ENCODE peak calls at places on chromosomes 4 and X, in six cellular contexts. One of them, this sample, is unnamed.

GRCh38 chrX:116198235-116198634 is 27.7 kb downstream of the AGTR2 start:
- DNase-seq in uterus: no peak
- DNase-seq in HCT116: no peak
- DNase-seq in H1: no peak
- DNase-seq in BJ: no peak
- DNase-seq in IMR-90: no peak
- DNase-seq in this sample: no peak

GRCh38 chr4:54274264-54274663 is 45.2 kb downstream of the PDGFRA start:
- DNase-seq in HCT116: no peak
- DNase-seq in uterus: no peak
- DNase-seq in IMR-90: no peak
- DNase-seq in BJ: no peak
- DNase-seq in H1: no peak
- DNase-seq in this sample: no peak

GRCh38 chr4:1116837-1117236 is 3.5 kb upstream of the RNF212 start:
- DNase-seq in H1: no peak
- DNase-seq in HCT116: no peak
- DNase-seq in uterus: no peak
- DNase-seq in IMR-90: no peak
- DNase-seq in BJ: no peak
- DNase-seq in this sample: no peak

GRCh38 chr4:125719987-125720386 is 405.2 kb downstream of the FAT4 start:
- DNase-seq in uterus: no peak
- DNase-seq in H1: no peak
- DNase-seq in IMR-90: peak; percentile 41
- DNase-seq in HCT116: peak; percentile 53
- DNase-seq in BJ: no peak
- DNase-seq in this sample: no peak

GRCh38 chrX:9189286-9189685 is 155.4 kb upstream of the FAM9B start:
- DNase-seq in HCT116: no peak
- DNase-seq in BJ: no peak
- DNase-seq in IMR-90: no peak
- DNase-seq in uterus: no peak
- DNase-seq in H1: no peak
- DNase-seq in this sample: no peak

GRCh38 chr4:153497091-153497531 is 31.0 kb downstream of the TMEM131L start:
- DNase-seq in IMR-90: peak; percentile 70
- DNase-seq in HCT116: no peak
- DNase-seq in BJ: no peak
- DNase-seq in uterus: no peak
- DNase-seq in H1: peak; percentile 41
- DNase-seq in this sample: peak; percentile 84

GRCh38 chrX:68686684-68687045 is 39.2 kb downstream of the STARD8 start:
- DNase-seq in uterus: peak; percentile 48
- DNase-seq in BJ: no peak
- DNase-seq in HCT116: no peak
- DNase-seq in IMR-90: no peak
- DNase-seq in H1: no peak
- DNase-seq in this sample: no peak

GRCh38 chr4:172169871-172170270 is 356.7 kb downstream of the GALNTL6 start:
- DNase-seq in HCT116: no peak
- DNase-seq in H1: no peak
- DNase-seq in IMR-90: peak; percentile 11
- DNase-seq in uterus: no peak
- DNase-seq in BJ: no peak
- DNase-seq in this sample: no peak

GRCh38 chr4:53935780-53936179 is 128.6 kb downstream of the CHIC2 start:
- DNase-seq in HCT116: no peak
- DNase-seq in H1: no peak
- DNase-seq in IMR-90: peak; percentile 84
- DNase-seq in BJ: peak; percentile 46
- DNase-seq in uterus: no peak
- DNase-seq in this sample: peak; percentile 69

GRCh38 chr4:22850630-22851029 is 157.9 kb downstream of the GBA3 start:
- DNase-seq in uterus: no peak
- DNase-seq in IMR-90: no peak
- DNase-seq in HCT116: no peak
- DNase-seq in BJ: no peak
- DNase-seq in H1: no peak
- DNase-seq in this sample: no peak

GRCh38 chr4:178812866-178813265 is 1370.6 kb upstream of the AGA start:
- DNase-seq in HCT116: no peak
- DNase-seq in uterus: no peak
- DNase-seq in IMR-90: no peak
- DNase-seq in BJ: no peak
- DNase-seq in H1: no peak
- DNase-seq in this sample: no peak

GRCh38 chr4:8555716-8556115 is 24.5 kb upstream of the GPR78 start:
- DNase-seq in IMR-90: no peak
- DNase-seq in H1: no peak
- DNase-seq in uterus: no peak
- DNase-seq in BJ: no peak
- DNase-seq in HCT116: no peak
- DNase-seq in this sample: no peak

GRCh38 chrX:31333181-31333831 is 261.5 kb upstream of the FTHL17 start:
- DNase-seq in HCT116: no peak
- DNase-seq in uterus: no peak
- DNase-seq in BJ: no peak
- DNase-seq in IMR-90: peak; percentile 84
- DNase-seq in H1: no peak
- DNase-seq in this sample: peak; percentile 66

GRCh38 chrX:103275947-103276567 is 493 bp downstream of the TCEAL5 start:
- DNase-seq in BJ: no peak
- DNase-seq in H1: no peak
- DNase-seq in HCT116: no peak
- DNase-seq in IMR-90: no peak
- DNase-seq in uterus: no peak
- DNase-seq in this sample: no peak

GRCh38 chrX:70352473-70352872 is 62.6 kb downstream of the KIF4A start:
- DNase-seq in H1: no peak
- DNase-seq in uterus: no peak
- DNase-seq in HCT116: no peak
- DNase-seq in IMR-90: no peak
- DNase-seq in BJ: no peak
- DNase-seq in this sample: no peak

GRCh38 chrX:118847676-118848075 is 24.1 kb downstream of the ZCCHC12 start:
- DNase-seq in BJ: no peak
- DNase-seq in H1: no peak
- DNase-seq in uterus: no peak
- DNase-seq in HCT116: peak; percentile 38
- DNase-seq in IMR-90: peak; percentile 42
- DNase-seq in this sample: peak; percentile 42

GRCh38 chr4:162683659-162684370 is 482.9 kb downstream of the NAF1 start:
- DNase-seq in uterus: no peak
- DNase-seq in HCT116: no peak
- DNase-seq in BJ: no peak
- DNase-seq in H1: no peak
- DNase-seq in IMR-90: no peak
- DNase-seq in this sample: peak; percentile 52

DNA sequence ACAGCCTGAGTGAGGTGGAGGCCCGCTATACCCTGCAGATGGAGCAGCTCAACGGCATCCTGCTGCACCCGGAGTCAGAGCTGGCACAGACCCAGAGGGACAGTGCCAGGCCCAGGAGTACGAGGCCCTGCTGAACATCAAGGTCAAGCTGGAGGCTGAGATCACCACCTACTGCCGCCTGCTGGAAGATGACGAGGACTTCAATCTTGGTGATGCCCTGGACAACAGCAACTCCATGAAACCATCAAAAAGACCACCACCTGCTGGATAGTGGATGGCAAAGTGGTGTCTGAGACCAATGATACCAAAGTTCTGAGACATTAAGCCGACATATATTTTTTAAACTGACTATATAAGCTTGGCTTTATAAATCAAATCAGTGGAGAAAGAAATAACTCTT is 73.3 kb upstream of the HHIP start:
- DNase-seq in H1: no peak
- DNase-seq in uterus: no peak
- DNase-seq in HCT116: no peak
- DNase-seq in IMR-90: no peak
- DNase-seq in BJ: no peak
- DNase-seq in this sample: no peak
- TF ChIP-seq CTCF in H1: peak; percentile 8
- TF ChIP-seq CTCF in uterus: no peak
- TF ChIP-seq CTCF in HCT116: peak; percentile 27
- TF ChIP-seq CTCF in IMR-90: no peak
- TF ChIP-seq CTCF in BJ: no peak
- TF ChIP-seq CTCF in this sample: no peak

GRCh38 chr4:109701566-109702399 is 1.5 kb downstream of the CASP6 start:
- DNase-seq in HCT116: no peak
- DNase-seq in BJ: no peak
- DNase-seq in IMR-90: no peak
- DNase-seq in uterus: no peak
- DNase-seq in H1: peak; percentile 52
- DNase-seq in this sample: peak; percentile 9

GRCh38 chr4:109708435-109708834 is 5.2 kb upstream of the CASP6 start:
- DNase-seq in HCT116: no peak
- DNase-seq in uterus: no peak
- DNase-seq in IMR-90: no peak
- DNase-seq in BJ: no peak
- DNase-seq in H1: no peak
- DNase-seq in this sample: no peak

GRCh38 chr4:109699553-109700225 is 3.6 kb downstream of the CASP6 start:
- DNase-seq in HCT116: no peak
- DNase-seq in BJ: no peak
- DNase-seq in H1: no peak
- DNase-seq in IMR-90: no peak
- DNase-seq in uterus: no peak
- DNase-seq in this sample: no peak

GRCh38 chr4:109703664-109704351 is 563 bp upstream of the CASP6 start:
- DNase-seq in uterus: no peak
- DNase-seq in BJ: no peak
- DNase-seq in H1: no peak
- DNase-seq in IMR-90: no peak
- DNase-seq in HCT116: no peak
- DNase-seq in this sample: no peak

DNA sequence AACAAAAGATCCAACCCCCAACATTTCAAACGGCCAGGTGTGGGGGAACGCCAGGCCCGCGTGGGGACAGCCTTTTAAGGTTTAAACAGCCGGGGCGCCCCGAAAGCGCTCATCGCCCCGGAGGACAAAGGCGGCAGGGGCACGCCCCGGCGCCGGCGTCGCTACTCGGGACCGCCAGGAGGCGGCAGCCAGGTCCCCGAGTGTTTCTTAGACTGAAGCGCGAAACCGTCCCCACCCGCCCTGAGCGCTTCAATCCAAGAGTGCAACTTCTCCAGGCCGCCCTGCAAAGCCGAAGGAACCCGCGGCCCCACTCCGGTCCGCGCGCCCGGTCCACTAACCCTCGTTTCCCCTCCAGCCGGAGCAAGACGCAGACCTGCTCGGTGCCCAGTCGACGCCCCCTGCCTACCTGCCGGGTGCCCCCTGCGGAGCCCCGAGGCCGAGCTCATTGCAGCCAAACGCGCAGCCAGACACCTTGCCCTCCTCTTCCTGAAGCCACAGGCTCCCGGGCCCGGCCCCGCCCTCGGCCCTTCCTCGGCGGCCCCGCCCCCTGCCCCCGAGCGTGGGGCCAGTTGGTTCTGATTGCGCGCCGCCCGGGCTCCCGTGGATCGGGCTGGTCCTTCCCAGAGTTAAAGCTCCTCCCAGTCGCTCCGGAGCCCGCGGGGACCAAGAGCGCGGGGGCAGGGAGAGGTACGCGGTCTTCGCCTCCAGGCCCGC is at the start of gene CASP6:
- DNase-seq in BJ: no peak
- DNase-seq in uterus: peak; percentile 85
- DNase-seq in IMR-90: peak; percentile 66
- DNase-seq in HCT116: peak; percentile 51
- DNase-seq in H1: peak; percentile 90
- DNase-seq in this sample: peak; percentile 71
- TF ChIP-seq CTCF in BJ: peak; percentile 75
- TF ChIP-seq CTCF in uterus: peak; percentile 37
- TF ChIP-seq CTCF in IMR-90: peak; percentile 61
- TF ChIP-seq CTCF in HCT116: peak; percentile 54
- TF ChIP-seq CTCF in H1: peak; percentile 72
- TF ChIP-seq CTCF in this sample: peak; percentile 20

GRCh38 chr4:76800902-76801301 is 97.0 kb downstream of the SOWAHB start:
- DNase-seq in HCT116: no peak
- DNase-seq in H1: no peak
- DNase-seq in BJ: no peak
- DNase-seq in uterus: no peak
- DNase-seq in IMR-90: no peak
- DNase-seq in this sample: no peak

GRCh38 chr4:76801621-76802545 is 96.1 kb downstream of the SOWAHB start:
- DNase-seq in IMR-90: no peak
- DNase-seq in uterus: peak; percentile 63
- DNase-seq in H1: peak; percentile 70
- DNase-seq in HCT116: no peak
- DNase-seq in BJ: no peak
- DNase-seq in this sample: no peak

GRCh38 chr4:76799139-76799538 is 98.8 kb downstream of the SOWAHB start:
- DNase-seq in H1: no peak
- DNase-seq in IMR-90: no peak
- DNase-seq in BJ: no peak
- DNase-seq in uterus: no peak
- DNase-seq in HCT116: no peak
- DNase-seq in this sample: no peak

GRCh38 chr4:76802546-76803021 is 95.4 kb downstream of the SOWAHB start:
- DNase-seq in BJ: no peak
- DNase-seq in IMR-90: peak; percentile 26
- DNase-seq in uterus: no peak
- DNase-seq in HCT116: no peak
- DNase-seq in H1: no peak
- DNase-seq in this sample: no peak

GRCh38 chr4:76799718-76800117 is 98.2 kb downstream of the SOWAHB start:
- DNase-seq in HCT116: no peak
- DNase-seq in uterus: no peak
- DNase-seq in BJ: no peak
- DNase-seq in H1: no peak
- DNase-seq in IMR-90: no peak
- DNase-seq in this sample: no peak
- TF ChIP-seq CTCF in HCT116: no peak
- TF ChIP-seq CTCF in uterus: no peak
- TF ChIP-seq CTCF in BJ: no peak
- TF ChIP-seq CTCF in H1: no peak
- TF ChIP-seq CTCF in IMR-90: no peak
- TF ChIP-seq CTCF in this sample: no peak

DNA sequence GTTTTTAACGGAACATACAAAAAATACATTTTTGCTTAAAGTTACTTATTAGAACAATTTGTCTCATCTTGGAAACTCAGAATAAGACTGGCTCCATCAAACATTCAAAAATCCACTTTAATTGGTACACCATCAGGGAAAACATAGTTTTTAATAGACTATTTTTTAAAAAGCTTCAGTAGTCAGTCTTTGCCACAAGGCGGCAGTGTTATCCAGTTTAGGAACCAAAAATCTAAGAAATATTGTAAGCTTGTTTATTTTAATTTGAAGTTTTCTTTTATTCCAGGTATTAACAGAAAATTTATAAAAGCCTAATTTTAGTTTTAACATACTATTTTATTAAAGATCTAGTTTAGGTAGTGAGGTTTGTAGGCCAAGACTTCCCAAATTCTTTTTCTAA is 107.7 kb downstream of the APOOL start:
- DNase-seq in IMR-90: peak; percentile 5
- DNase-seq in H1: no peak
- DNase-seq in HCT116: no peak
- DNase-seq in BJ: no peak
- DNase-seq in uterus: no peak
- DNase-seq in this sample: no peak
- TF ChIP-seq CTCF in IMR-90: peak; percentile 74
- TF ChIP-seq CTCF in H1: no peak
- TF ChIP-seq CTCF in HCT116: peak; percentile 60
- TF ChIP-seq CTCF in BJ: peak; percentile 58
- TF ChIP-seq CTCF in uterus: peak; percentile 50
- TF ChIP-seq CTCF in this sample: peak; percentile 91